ENCODE peak calls at places on chromosomes 12 and 14, in five cellular contexts. H is esophagus squamous epithelium, X is tibial artery, A is cardiac muscle cell, P is HCT116. G is an unnamed sample. For H3K36me3, the result is how much of the 10 kb centered on the place peaks cover.

GRCh38 chr12:121008347-121009098 is 7.8 kb downstream of the C12orf43 start:
- DNase-seq in H (no peak), X (no peak), A (no peak), P (no peak), G (no peak)

GRCh38 chr12:46517579-46517962 is 145.0 kb upstream of the SLC38A2 start:
- DNase-seq in H (no peak), X (no peak), A (no peak), P (no peak), G (no peak)

GRCh38 chr14:60215520-60216195 is 33.4 kb upstream of the PPM1A start:
- DNase-seq in H (no peak), X (no peak), A (no peak), P (no peak), G (no peak)

GRCh38 chr14:61145903-61146411 is 135.2 kb downstream of the TMEM30B start:
- DNase-seq in H (no peak), X (no peak), A (no peak), P (no peak), G (peak)

GRCh38 chr12:67239061-67239460 is 30.1 kb upstream of the CAND1 start:
- DNase-seq in H (no peak), X (no peak), A (no peak), P (no peak), G (no peak)

GRCh38 chr12:131275824-131276223 is 322.1 kb downstream of the ADGRD1 start:
- DNase-seq in H (no peak), X (no peak), A (no peak), P (no peak), G (no peak)

GRCh38 chr12:19010087-19010486 is 119.4 kb upstream of the PLEKHA5 start:
- DNase-seq in H (no peak), X (no peak), A (no peak), P (no peak), G (no peak)

GRCh38 chr14:52883658-52884057 is 67.2 kb downstream of the FERMT2 start:
- DNase-seq in H (no peak), X (no peak), A (no peak), P (no peak), G (no peak)

GRCh38 chr12:116354950-116355779 is 77.7 kb upstream of the MED13L start:
- DNase-seq in H (no peak), X (no peak), A (no peak), P (no peak), G (no peak)

GRCh38 chr12:58302487-58303011 is 361.2 kb downstream of the ATP23 start:
- DNase-seq in H (no peak), X (no peak), A (no peak), P (no peak), G (no peak)

GRCh38 chr12:48969847-48970701 is 1.5 kb downstream of the WNT10B start:
- DNase-seq in H (no peak), X (no peak), A (peak), P (no peak), G (peak)

GRCh38 chr12:53431187-53431586 is 7.5 kb downstream of the AMHR2 start:
- DNase-seq in H (no peak), X (no peak), A (no peak), P (no peak), G (no peak)

GRCh38 chr12:124687695-124688301 is 120.4 kb upstream of the NCOR2 start:
- DNase-seq in H (no peak), X (no peak), A (no peak), P (no peak), G (no peak)

GRCh38 chr12:101172316-101172715 is 37.7 kb downstream of the SLC5A8 start:
- DNase-seq in H (no peak), X (no peak), A (peak), P (no peak), G (no peak)

GRCh38 chr14:64040044-64040443 is 187.2 kb downstream of the SYNE2 start:
- DNase-seq in H (no peak), X (no peak), A (no peak), P (no peak), G (no peak)

GRCh38 chr12:83114042-83114441 is 427.3 kb downstream of the TMTC2 start:
- DNase-seq in H (no peak), X (no peak), A (no peak), P (no peak), G (no peak)

GRCh38 chr12:48816148-48816854 is 2.0 kb upstream of the CACNB3 start:
- DNase-seq in H (no peak), X (no peak), A (no peak), P (no peak), G (no peak)

GRCh38 chr14:100282766-100283419 is 23.4 kb downstream of the SLC25A29 start:
- DNase-seq in H (no peak), X (no peak), A (peak), P (no peak), G (no peak)

GRCh38 chr12:42238240-42239140 is at the start of gene YAF2:
- DNase-seq in H (peak), X (peak), A (peak), P (peak), G (peak)

GRCh38 chr14:71328183-71328582 is 420.9 kb downstream of the PCNX1 start:
- DNase-seq in H (no peak), X (no peak), A (no peak), P (no peak), G (no peak)

GRCh38 chr12:102957339-102958050 is at the start of gene ASCL1:
- DNase-seq in H (no peak), X (no peak), A (peak), P (no peak), G (peak)

DNA sequence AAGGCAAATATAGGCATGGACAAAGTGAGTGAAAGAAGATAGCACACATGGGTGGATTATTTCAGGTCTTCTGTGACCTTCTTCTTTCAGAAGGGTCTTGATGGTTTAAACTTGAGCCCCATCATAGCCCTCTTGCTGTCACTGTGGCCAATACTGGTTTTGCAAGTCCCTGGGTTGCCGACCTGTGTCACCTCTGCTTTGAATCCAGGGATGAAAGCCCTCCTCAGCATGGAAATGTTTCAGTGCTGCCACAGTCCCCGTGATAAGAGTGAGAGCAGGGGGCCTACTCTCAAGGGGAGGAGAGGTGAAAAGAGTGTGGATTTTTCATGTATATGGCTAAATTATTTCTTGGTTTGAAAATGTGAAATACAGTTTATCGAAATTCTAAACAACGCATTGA is 30.2 kb upstream of the ATF1 start:
- DNase-seq in H (no peak), X (no peak), A (peak), P (no peak), G (no peak)
- H3K36me3 ChIP-seq in H (under half), X (half or more), A (under half), P (under half), G (under half)

GRCh38 chr12:5429741-5430557 is 2.0 kb upstream of the NTF3 start:
- DNase-seq in H (no peak), X (no peak), A (peak), P (no peak), G (no peak)
- H3K4me3 ChIP-seq in H (peak), X (peak), A (peak), P (no peak), G (no peak)

DNA sequence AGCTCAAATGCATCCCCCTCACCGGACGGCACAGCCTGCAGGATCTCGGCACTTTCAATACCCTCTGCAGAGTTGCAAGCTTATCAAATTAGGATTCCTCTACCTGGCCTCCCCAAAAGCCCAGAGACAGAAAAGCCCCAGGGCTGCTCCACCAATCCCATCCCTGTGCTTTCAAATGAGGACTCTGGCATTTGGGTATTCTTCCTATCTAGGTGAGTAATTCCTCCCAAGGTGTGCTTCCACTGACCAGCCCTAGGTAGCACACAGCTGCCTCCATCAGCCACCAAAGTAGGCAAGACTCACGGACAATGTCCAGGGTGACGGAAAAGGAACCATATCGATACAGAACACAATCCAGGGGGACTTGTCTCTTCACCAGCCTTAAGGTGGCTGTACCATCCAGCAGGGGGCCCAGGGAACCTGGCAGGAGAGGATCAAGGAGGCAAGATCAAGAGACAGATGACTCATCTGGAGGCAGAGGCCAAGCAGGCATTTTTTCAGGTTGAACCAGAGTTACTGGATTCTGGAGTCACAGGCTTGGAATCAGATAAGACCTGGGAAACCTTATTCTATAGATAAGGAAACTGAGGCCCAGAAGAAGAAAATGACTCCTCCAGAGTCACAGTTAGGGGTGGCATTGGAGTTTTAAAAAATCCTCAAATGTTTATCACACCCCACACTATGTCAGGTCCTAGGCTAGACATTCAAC is 9.9 kb downstream of the PMEL start:
- DNase-seq in H (no peak), X (no peak), A (no peak), P (peak), G (peak)
- TF ChIP-seq CTCF in H (peak), X (no peak), A (peak), P (peak), G (peak)

GRCh38 chr12:108789546-108789945 is 58.2 kb upstream of the CORO1C start:
- DNase-seq in H (no peak), X (no peak), A (no peak), P (no peak), G (no peak)

GRCh38 chr12:108792361-108793292 is 61.3 kb upstream of the CORO1C start:
- DNase-seq in H (no peak), X (no peak), A (no peak), P (no peak), G (no peak)

GRCh38 chr12:108798551-108799221 is 58.7 kb downstream of the SSH1 start:
- DNase-seq in H (no peak), X (no peak), A (no peak), P (no peak), G (no peak)

GRCh38 chr12:108797677-108798076 is 59.7 kb downstream of the SSH1 start:
- DNase-seq in H (no peak), X (no peak), A (no peak), P (no peak), G (no peak)

DNA sequence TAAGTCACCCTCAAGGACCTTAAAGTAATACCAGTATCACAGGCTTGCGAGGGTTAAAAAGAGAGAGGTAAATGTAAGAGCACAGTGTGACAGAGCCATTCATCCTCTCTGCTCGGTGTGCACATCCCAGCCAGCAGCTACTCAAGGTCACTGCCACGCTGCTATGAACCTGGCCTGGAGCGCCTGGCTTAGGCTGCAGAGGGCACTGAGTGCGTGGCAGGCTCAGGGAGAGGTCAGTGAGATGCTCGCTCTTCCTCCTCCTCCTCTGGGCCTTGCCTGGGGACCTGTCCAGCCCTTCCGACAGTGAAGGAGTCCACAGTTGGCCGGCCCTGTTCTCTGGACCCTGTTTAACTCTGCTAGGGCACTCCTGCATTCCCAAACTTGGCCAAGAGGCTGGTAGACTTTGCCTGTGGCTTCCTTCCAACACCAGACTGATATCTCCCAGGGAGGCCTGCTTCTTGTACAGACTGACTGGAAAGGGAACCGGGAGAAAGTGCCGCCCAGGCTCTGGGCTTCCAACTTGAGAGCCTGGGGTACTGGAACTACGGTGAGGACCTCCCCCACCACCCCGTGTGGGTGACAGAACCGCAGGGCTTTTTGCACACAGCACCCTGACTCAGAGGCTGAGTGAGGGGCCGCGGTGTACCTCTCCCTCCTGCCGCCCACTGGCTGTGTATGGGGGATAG is 62.6 kb upstream of the CORO1C start:
- DNase-seq in H (no peak), X (peak), A (peak), P (no peak), G (no peak)
- H3K36me3 ChIP-seq in H (under half), X (under half), A (under half), P (under half), G (under half)

GRCh38 chr12:68900241-68900640 is 32.7 kb downstream of the CPM start:
- DNase-seq in H (no peak), X (no peak), A (no peak), P (no peak), G (no peak)

GRCh38 chr12:68894276-68894855 is 38.6 kb downstream of the CPM start:
- DNase-seq in H (no peak), X (no peak), A (no peak), P (no peak), G (no peak)

GRCh38 chr12:68899251-68899771 is 33.7 kb downstream of the CPM start:
- DNase-seq in H (no peak), X (peak), A (no peak), P (peak), G (no peak)

GRCh38 chr12:68893741-68894140 is 39.2 kb downstream of the CPM start:
- DNase-seq in H (no peak), X (no peak), A (no peak), P (no peak), G (no peak)

DNA sequence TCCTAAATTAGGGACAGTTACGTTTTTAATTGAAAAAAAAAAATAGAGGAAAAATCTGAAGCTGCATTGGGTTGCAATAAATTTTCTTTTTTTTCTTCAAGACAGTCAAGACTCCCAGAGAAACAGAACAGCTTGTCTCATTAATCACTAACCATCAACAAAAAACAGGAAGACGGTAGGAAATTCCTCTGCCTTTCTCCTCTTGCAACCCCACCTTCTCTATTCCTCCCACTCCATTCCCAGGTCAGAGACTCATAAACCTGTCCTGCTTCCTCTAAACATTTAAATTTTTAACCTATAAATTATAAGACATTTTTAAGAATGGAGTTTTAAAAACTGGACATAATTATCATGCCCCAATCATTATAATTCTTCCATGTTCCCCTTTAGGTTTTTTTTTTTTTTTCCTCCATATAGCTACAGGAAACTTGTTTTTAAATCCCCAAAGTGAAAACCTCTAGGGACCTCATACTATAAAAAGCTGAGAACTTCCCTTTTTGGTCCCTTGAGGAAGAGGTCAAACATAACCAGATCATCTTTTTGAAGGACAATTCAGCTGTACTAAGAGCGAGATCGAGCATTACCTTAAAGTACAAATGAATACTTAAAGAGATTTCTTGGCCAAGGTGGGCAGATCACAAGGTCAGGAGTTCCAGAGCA is 36.0 kb downstream of the CPM start:
- DNase-seq in H (no peak), X (no peak), A (no peak), P (no peak), G (no peak)
- H3K4me3 ChIP-seq in H (no peak), X (no peak), A (no peak), P (no peak), G (no peak)

DNA sequence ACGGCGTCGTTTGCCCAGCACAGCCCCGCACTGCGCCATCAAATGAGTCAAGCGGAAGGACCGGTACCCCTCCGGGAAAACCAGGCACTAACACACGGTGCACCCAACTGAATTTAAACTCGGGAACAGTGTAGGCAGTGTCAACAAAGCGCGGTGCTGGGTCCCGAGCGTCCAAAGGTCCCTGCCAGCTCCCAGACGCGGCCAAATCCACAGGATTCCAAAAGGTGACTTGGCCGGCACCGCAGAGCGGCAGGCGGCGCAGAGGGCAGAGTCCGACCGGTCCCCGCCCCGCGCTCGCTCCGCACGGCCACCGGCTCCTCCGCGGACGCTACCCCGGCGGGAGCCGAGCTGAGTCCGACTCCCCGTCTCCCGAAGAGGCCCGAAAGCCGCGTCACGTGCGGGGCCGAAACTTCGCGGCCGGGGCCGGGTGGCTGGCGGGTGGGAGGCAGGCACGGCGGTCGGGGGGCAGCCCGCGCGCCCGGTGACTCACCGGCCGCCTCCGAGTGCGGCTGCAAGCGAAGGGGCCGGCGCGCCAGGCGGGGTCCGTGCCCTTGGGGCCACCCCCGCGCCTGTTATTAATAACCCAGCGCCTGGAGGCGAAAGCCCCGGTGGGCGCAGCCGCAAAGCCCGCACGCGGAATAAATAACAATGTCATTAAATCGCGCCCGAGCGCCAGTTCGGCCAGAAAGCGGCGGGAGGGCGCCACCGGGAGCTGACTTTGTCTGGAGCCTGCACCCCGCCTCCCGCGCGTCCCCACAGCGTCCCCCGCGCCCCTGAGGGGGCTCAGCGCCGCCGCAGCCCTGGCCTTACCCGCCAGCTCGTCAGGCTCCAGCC is 823 bp downstream of the DENND5B start:
- DNase-seq in H (no peak), X (peak), A (peak), P (peak), G (peak)
- TF ChIP-seq CTCF in H (no peak), X (no peak), A (peak), P (no peak), G (no peak)

DNA sequence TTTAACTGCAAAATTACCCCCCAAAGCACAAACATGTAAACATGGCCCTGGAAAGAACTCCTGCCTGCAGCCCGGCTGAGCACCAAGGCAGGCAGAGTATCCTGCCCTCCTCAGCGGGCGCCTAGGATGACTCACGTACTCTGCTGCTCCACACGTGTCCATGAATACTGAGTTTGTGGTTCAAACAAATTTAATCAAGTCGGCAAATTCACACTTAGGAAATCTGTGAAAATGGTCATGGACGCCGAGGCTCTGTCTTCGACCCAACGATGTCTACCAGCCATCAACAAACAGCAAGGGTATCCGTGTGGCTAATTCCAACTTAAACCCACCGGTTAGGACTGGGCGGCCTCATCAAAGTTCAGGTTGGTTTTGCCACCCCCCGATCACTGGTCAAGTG is 25.5 kb downstream of the GOLGA3 start:
- DNase-seq in H (no peak), X (no peak), A (no peak), P (no peak), G (no peak)
- H3K36me3 ChIP-seq in H (half or more), X (half or more), A (half or more), P (under half), G (half or more)

DNA sequence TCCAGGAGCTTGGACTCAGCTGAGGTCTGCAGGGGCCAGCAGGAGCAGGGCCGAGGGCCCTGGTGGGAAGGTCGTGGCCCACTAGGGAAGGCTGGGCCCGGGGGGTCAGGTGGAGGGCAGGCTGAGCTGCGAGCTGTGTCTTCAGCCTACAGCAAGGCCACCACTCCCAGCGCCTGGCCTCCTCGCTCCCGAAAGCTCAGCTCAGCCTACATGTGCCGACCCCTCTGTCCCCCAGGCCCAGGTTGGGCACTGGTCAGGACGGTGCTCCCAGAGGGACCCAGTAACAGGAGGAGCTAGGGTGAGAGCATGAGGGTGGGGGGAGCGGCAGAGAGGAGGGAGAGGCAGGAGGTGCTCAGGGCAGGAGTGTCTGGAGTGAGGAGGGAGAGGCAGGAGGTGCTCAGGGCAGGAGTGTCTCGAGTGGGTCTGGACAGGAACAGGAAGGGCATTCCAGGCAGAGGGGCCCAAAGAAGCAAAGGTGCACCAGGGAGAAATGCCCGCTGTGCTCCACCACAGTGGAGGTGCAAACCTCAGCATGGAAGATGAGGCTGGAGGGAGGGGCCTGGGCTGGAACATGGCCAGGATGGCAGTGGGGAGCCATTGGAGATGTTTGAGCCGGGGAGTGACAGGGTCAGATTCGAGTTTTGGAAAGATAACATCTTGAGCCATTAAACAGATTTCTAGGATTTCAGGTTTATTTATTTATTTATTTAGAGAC is 29.1 kb upstream of the GPR132 start:
- DNase-seq in H (no peak), X (peak), A (no peak), P (no peak), G (no peak)
- H3K4me3 ChIP-seq in H (peak), X (peak), A (peak), P (peak), G (peak)

GRCh38 chr12:54740882-54741281 is 92.7 kb upstream of the DCD start:
- DNase-seq in H (no peak), X (no peak), A (no peak), P (no peak), G (no peak)
- TF ChIP-seq CTCF in H (no peak), X (no peak), A (no peak), P (no peak), G (no peak)